ENCODE peak calls at places on chromosome 19, in ten cellular contexts. T is epithelial cell of esophagus, U is testis, V is ovary, W is tibial nerve, X is cardiac fibroblast, Z is breast epithelium, J is foreskin fibroblast, B is mammary epithelial cell, I is choroid plexus epithelial cell. C is an unnamed sample.

GRCh38 chr19:46717034-46717715 is at the start of gene PRKD2:
- DNase-seq in Z (peak; percentile 92), V (peak; percentile 95), T (peak; percentile 79), W (peak; percentile 83), I (peak; percentile 81), X (peak; percentile 87), U (peak; percentile 95), B (peak; percentile 72), J (peak; percentile 72), C (peak; percentile 93)

GRCh38 chr19:35895911-35896642 is 4.3 kb downstream of the NFKBID start:
- DNase-seq in T (no peak), I (no peak), Z (no peak), X (no peak), J (no peak), W (no peak), V (no peak), B (no peak), U (no peak), C (no peak)

GRCh38 chr19:6221878-6222746 is 57.7 kb downstream of the MLLT1 start:
- DNase-seq in W (no peak), B (no peak), U (no peak), V (peak; percentile 53), Z (no peak), X (no peak), T (no peak), I (no peak), J (no peak), C (no peak)

GRCh38 chr19:38941979-38942378 is 11.2 kb downstream of the MRPS12 start:
- DNase-seq in V (no peak), X (no peak), W (no peak), I (no peak), J (no peak), T (no peak), B (no peak), U (no peak), Z (no peak), C (no peak)

GRCh38 chr19:13398780-13399726 is 107.2 kb downstream of the CACNA1A start:
- DNase-seq in X (peak; percentile 94), U (no peak), I (peak; percentile 47), Z (no peak), V (no peak), W (no peak), T (peak; percentile 87), B (peak; percentile 90), J (peak; percentile 94), C (no peak)

GRCh38 chr19:39151209-39151608 is 25.6 kb downstream of the PAK4 start:
- DNase-seq in I (no peak), V (no peak), J (no peak), W (no peak), B (no peak), X (no peak), Z (no peak), T (no peak), U (no peak), C (no peak)

GRCh38 chr19:15550847-15551182 is 42.5 kb downstream of the CYP4F22 start:
- DNase-seq in V (no peak), Z (no peak), U (peak; percentile 28), B (no peak), J (no peak), I (no peak), T (no peak), W (no peak), X (no peak), C (no peak)

GRCh38 chr19:18203408-18203862 is 407 bp downstream of the RAB3A start:
- DNase-seq in X (peak; percentile 20), B (no peak), Z (no peak), W (peak; percentile 38), V (peak; percentile 79), T (no peak), I (no peak), U (no peak), J (no peak), C (no peak)

GRCh38 chr19:36215276-36216171 is 618 bp downstream of the ZNF146 start:
- DNase-seq in T (peak; percentile 22), Z (no peak), U (no peak), B (peak; percentile 10), X (peak; percentile 60), I (peak; percentile 64), W (no peak), V (no peak), J (no peak), C (no peak)

GRCh38 chr19:16386619-16387240 is 62.1 kb downstream of the KLF2 start:
- DNase-seq in X (peak; percentile 78), Z (no peak), I (peak; percentile 84), J (peak; percentile 56), W (no peak), T (peak; percentile 65), B (peak; percentile 27), U (peak; percentile 77), V (peak; percentile 47), C (no peak)

GRCh38 chr19:3129112-3129511 is 6.7 kb upstream of the GNA15 start:
- DNase-seq in J (peak; percentile 59), V (no peak), X (peak; percentile 79), I (peak; percentile 86), U (no peak), W (no peak), B (peak; percentile 38), T (peak; percentile 70), Z (no peak), C (no peak)

GRCh38 chr19:12985049-12985776 is 10.1 kb upstream of the NFIX start:
- DNase-seq in I (peak; percentile 50), B (peak; percentile 37), J (peak; percentile 56), Z (no peak), V (no peak), T (no peak), W (peak; percentile 80), X (peak; percentile 27), U (peak; percentile 65), C (no peak)

GRCh38 chr19:33562636-33563035 is 41.0 kb upstream of the PEPD start:
- DNase-seq in U (no peak), I (no peak), T (no peak), J (no peak), X (no peak), B (no peak), Z (no peak), W (no peak), V (no peak), C (no peak)

GRCh38 chr19:18388328-18389094 is 2.6 kb downstream of the GDF15 start:
- DNase-seq in T (peak; percentile 57), W (peak; percentile 61), X (peak; percentile 59), I (no peak), Z (peak; percentile 85), B (peak; percentile 43), J (peak; percentile 48), U (peak; percentile 87), V (peak; percentile 78), C (peak; percentile 89)

GRCh38 chr19:46616631-46617322 is 8.1 kb downstream of the PTGIR start:
- DNase-seq in J (peak; percentile 77), X (peak; percentile 70), W (no peak), T (peak; percentile 68), I (peak; percentile 80), Z (no peak), V (peak; percentile 18), U (peak; percentile 51), B (peak; percentile 44), C (no peak)

GRCh38 chr19:14073232-14073924 is 792 bp downstream of the MISP3 start:
- DNase-seq in J (peak; percentile 78), B (peak; percentile 74), I (peak; percentile 83), U (peak; percentile 80), X (peak; percentile 79), W (no peak), Z (peak; percentile 68), T (peak; percentile 87), V (peak; percentile 71), C (peak; percentile 87)

GRCh38 chr19:51694318-51695085 is 1.4 kb downstream of the SPACA6 start:
- DNase-seq in Z (no peak), I (no peak), X (no peak), T (no peak), W (no peak), U (no peak), B (no peak), V (no peak), J (no peak), C (no peak)

GRCh38 chr19:1456121-1456900 is 6.4 kb downstream of the APC2 start:
- DNase-seq in T (no peak), B (no peak), X (no peak), U (no peak), Z (no peak), I (no peak), V (no peak), J (no peak), W (no peak), C (no peak)
- TF ChIP-seq CTCF in T (no peak), B (no peak), X (no peak), U (no peak), Z (no peak), I (no peak), V (no peak), J (no peak), W (no peak), C (no peak)

GRCh38 chr19:7636317-7636690 is 606 bp upstream of the STXBP2 start:
- DNase-seq in V (no peak), U (no peak), B (no peak), W (no peak), Z (peak; percentile 69), I (no peak), J (no peak), X (no peak), T (no peak), C (no peak)

GRCh38 chr19:7637374-7638256 is 705 bp downstream of the STXBP2 start:
- DNase-seq in I (peak; percentile 47), Z (no peak), J (no peak), U (peak; percentile 78), X (peak; percentile 29), W (no peak), T (peak; percentile 17), B (peak; percentile 8), V (no peak), C (no peak)

GRCh38 chr19:7638802-7639465 is 2.0 kb downstream of the STXBP2 start:
- DNase-seq in V (no peak), W (no peak), X (no peak), J (no peak), Z (no peak), T (no peak), U (no peak), B (no peak), I (no peak), C (no peak)

GRCh38 chr19:7635670-7636069 is 1.2 kb upstream of the STXBP2 start:
- DNase-seq in J (no peak), I (no peak), V (no peak), B (no peak), X (no peak), W (no peak), U (no peak), T (no peak), Z (no peak), C (no peak)

GRCh38 chr19:7636691-7637373 is at the start of gene STXBP2:
- DNase-seq in Z (peak; percentile 87), J (no peak), W (no peak), V (no peak), I (peak; percentile 58), B (peak; percentile 73), X (peak; percentile 46), T (peak; percentile 84), U (peak; percentile 86), C (peak; percentile 84)
- TF ChIP-seq CTCF in Z (peak; percentile 38), J (no peak), W (no peak), V (no peak), I (no peak), B (no peak), X (no peak), T (peak; percentile 21), U (no peak), C (no peak)

GRCh38 chr19:55660404-55660803 is 5.6 kb downstream of the U2AF2 start:
- DNase-seq in X (no peak), J (no peak), U (no peak), Z (no peak), W (no peak), T (no peak), V (no peak), I (no peak), B (no peak), C (no peak)
- TF ChIP-seq CTCF in X (no peak), J (no peak), U (no peak), Z (no peak), W (no peak), T (no peak), V (no peak), I (no peak), B (no peak), C (no peak)

GRCh38 chr19:21256722-21257121 is 72.5 kb downstream of the ZNF708 start:
- DNase-seq in B (peak; percentile 43), Z (no peak), W (no peak), J (no peak), T (peak; percentile 69), I (peak; percentile 44), U (peak; percentile 61), V (no peak), X (peak; percentile 6), C (no peak)
- TF ChIP-seq CTCF in B (peak; percentile 72), Z (no peak), W (no peak), J (peak; percentile 4), T (peak; percentile 58), I (peak; percentile 36), U (peak; percentile 45), V (no peak), X (no peak), C (peak; percentile 25)

C was measured in type B pancreatic cell.